ENCODE peak calls at places on chromosomes 6 and 20, in nine cellular contexts. Z is C1 segment of cervical spinal cord; M is T-cell; V is GM23248; O is stimulated activated CD4-positive, alpha-beta T cell treated with anti-CD3 and anti-CD28 coated beads, Interleukin-15, amount 100 ng/mL, for 1 hour; C is HCT116; B is endothelial cell; P is amygdala; J is pulmonary artery endothelial cell. A is an unnamed sample.

GRCh38 chr20:44016525-44016924 is 101.9 kb downstream of the TOX2 start:
- DNase-seq in Z (no peak), M (no peak), V (no peak), O (no peak), C (no peak), B (no peak), P (no peak), J (no peak), A (no peak)

GRCh38 chr6:90008189-90008907 is 114.1 kb downstream of the GJA10 start:
- DNase-seq in Z (no peak), M (no peak), V (no peak), O (no peak), C (no peak), B (no peak), P (no peak), J (no peak), A (no peak)

GRCh38 chr20:52313335-52313963 is 121.9 kb upstream of the ZFP64 start:
- DNase-seq in Z (no peak), M (no peak), V (peak; percentile 75), O (no peak), C (peak; percentile 7), B (peak; percentile 9), P (no peak), J (no peak), A (peak; percentile 64)

GRCh38 chr6:7243188-7243942 is 69.6 kb downstream of the SSR1 start:
- DNase-seq in Z (no peak), M (no peak), V (peak; percentile 72), O (no peak), C (peak; percentile 47), B (peak; percentile 71), P (no peak), J (no peak), A (peak; percentile 80)

GRCh38 chr6:138539882-138540281 is 40.6 kb upstream of the NHSL1 start:
- DNase-seq in Z (no peak), M (no peak), V (no peak), O (no peak), C (no peak), B (no peak), P (no peak), J (no peak), A (peak; percentile 55)

GRCh38 chr6:50818673-50819072 is at the start of gene TFAP2B:
- DNase-seq in Z (no peak), M (no peak), V (no peak), O (no peak), C (no peak), B (no peak), P (no peak), J (no peak), A (no peak)

GRCh38 chr20:49161428-49162152 is 26.5 kb downstream of the STAU1 start:
- DNase-seq in Z (no peak), M (no peak), V (peak; percentile 23), O (no peak), C (no peak), B (no peak), P (no peak), J (no peak), A (no peak)

GRCh38 chr6:85453490-85453889 is 3.6 kb downstream of the NT5E start:
- DNase-seq in Z (no peak), M (no peak), V (no peak), O (no peak), C (no peak), B (no peak), P (no peak), J (no peak), A (no peak)